ENCODE peak calls at places on chromosome 13, in five cellular contexts. J, N, F, X and B are unnamed samples.

GRCh38 chr13:21717817-21718216 is 46.9 kb downstream of the FGF9 start:
- DNase-seq in J (no peak), N (peak; percentile 58), F (no peak), X (no peak), B (no peak)

GRCh38 chr13:91946498-91947070 is 548.2 kb downstream of the GPC5 start:
- DNase-seq in J (peak; percentile 26), N (no peak), F (no peak), X (no peak), B (peak; percentile 31)

GRCh38 chr13:19781526-19781925 is 1.2 kb downstream of the PSPC1 start:
- DNase-seq in J (no peak), N (no peak), F (no peak), X (no peak), B (peak; percentile 9)

GRCh38 chr13:43229506-43229905 is 206.1 kb downstream of the DNAJC15 start:
- DNase-seq in J (no peak), N (no peak), F (no peak), X (no peak), B (peak; percentile 85)

GRCh38 chr13:44770951-44771350 is 194.8 kb upstream of the TSC22D1 start:
- DNase-seq in J (no peak), N (no peak), F (no peak), X (peak; percentile 19), B (no peak)

GRCh38 chr13:28245465-28245864 is 107.1 kb downstream of the PAN3 start:
- DNase-seq in J (no peak), N (no peak), F (no peak), X (no peak), B (no peak)

GRCh38 chr13:94667190-94667589 is 45.2 kb downstream of the SOX21 start:
- DNase-seq in J (no peak), N (no peak), F (no peak), X (no peak), B (no peak)

GRCh38 chr13:104641309-104641708 is 1575.1 kb upstream of the SLC10A2 start:
- DNase-seq in J (no peak), N (no peak), F (no peak), X (peak; percentile 57), B (peak; percentile 12)

GRCh38 chr13:48446454-48446853 is 33.5 kb upstream of the LPAR6 start:
- DNase-seq in J (no peak), N (no peak), F (no peak), X (no peak), B (peak; percentile 74)

GRCh38 chr13:98103942-98104880 is 38.7 kb upstream of the FARP1 start:
- DNase-seq in J (no peak), N (peak; percentile 36), F (no peak), X (no peak), B (no peak)

GRCh38 chr13:41837668-41838067 is 123.2 kb downstream of the VWA8 start:
- DNase-seq in J (no peak), N (no peak), F (no peak), X (no peak), B (no peak)

GRCh38 chr13:97967948-97968347 is 14.5 kb downstream of the IPO5 start:
- DNase-seq in J (no peak), N (no peak), F (no peak), X (no peak), B (no peak)

GRCh38 chr13:65479692-65480091 is 1750.4 kb downstream of the PCDH9 start:
- DNase-seq in J (no peak), N (no peak), F (no peak), X (no peak), B (no peak)

GRCh38 chr13:20350819-20351218 is 118.7 kb upstream of the GJB6 start:
- DNase-seq in J (no peak), N (no peak), F (no peak), X (no peak), B (no peak)

GRCh38 chr13:25490236-25490635 is 118.5 kb downstream of the ATP8A2 start:
- DNase-seq in J (no peak), N (no peak), F (no peak), X (no peak), B (no peak)

GRCh38 chr13:45769072-45769471 is 67.0 kb downstream of the CBY2 start:
- DNase-seq in J (no peak), N (no peak), F (no peak), X (no peak), B (peak; percentile 6)

DNA sequence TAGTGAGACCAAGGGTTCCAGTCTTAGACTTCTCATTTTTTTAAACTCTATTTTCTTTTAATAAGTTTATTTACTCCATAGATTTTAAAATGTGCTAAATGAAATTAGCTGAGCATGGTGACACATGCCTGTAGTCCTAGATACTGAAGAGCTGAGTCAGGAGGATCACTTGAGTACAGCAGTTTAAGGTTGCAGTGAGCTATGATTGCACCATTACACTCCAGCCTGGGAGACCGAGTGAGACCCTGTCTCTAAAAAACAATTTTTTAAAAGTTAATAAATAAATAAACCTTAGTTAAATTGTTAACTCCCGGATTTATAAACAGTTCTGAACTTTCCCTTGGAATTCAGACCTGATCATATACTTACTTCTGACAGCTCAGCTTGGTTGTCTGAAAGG is 32.5 kb downstream of the PCDH20 start:
- DNase-seq in J (no peak), N (no peak), F (no peak), X (no peak), B (no peak)
- H2BK12ac ChIP-seq in J (no peak overlapping the region), N (no peak overlapping the region), F (no peak overlapping the region), X (no peak overlapping the region), B (no peak overlapping the region)

DNA sequence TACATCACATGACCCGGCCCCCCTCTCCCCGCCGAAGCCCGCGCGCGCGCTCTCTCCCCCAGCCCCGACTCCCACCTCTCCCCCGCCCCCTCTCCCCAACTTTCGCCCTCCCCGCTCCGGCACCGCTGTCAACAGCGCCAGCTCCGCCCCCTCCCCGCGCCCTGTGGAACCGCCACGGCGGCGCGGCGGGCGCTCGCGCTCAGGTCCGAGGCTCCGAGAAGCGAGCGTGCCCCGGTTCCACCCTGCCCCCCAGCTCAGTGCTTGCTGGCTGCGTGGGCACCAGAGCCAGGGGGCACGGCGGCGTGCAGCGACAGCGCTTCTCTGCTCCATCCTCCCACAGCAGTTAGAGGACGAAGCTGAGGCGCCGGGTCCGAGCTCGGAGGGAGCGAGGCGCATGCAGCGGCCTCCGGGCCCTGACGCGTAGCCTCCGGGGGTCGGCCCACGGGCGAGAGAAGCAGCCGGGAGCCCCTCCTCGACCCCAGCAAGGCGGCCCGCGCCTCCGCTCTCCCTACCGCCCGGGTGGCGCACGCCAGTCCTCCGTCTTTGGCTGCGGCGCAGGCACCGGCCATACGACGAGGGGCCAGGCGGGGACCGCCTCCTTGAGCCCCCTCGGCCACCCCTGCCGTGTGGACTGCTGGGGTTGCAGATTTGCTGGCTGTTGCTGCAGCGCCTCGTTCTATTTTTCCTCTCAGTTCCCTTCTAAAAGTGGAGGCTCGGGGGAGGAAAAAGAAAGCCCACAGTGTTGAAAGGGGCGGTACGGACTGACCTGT is 109.5 kb downstream of the KCNRG start:
- DNase-seq in J (peak; percentile 78), N (peak; percentile 69), F (peak; percentile 87), X (peak; percentile 32), B (peak; percentile 84)
- H2BK5ac ChIP-seq in J (peak overlapping the region; percentile 54), N (no peak overlapping the region), F (no peak overlapping the region), X (peak overlapping the region; percentile 21), B (peak overlapping the region; percentile 49)

GRCh38 chr13:110353339-110353977 is 46.4 kb downstream of the COL4A2 start:
- DNase-seq in J (no peak), N (no peak), F (no peak), X (no peak), B (no peak)
- H2BK12ac ChIP-seq in J (no peak overlapping the region), N (no peak overlapping the region), F (no peak overlapping the region), X (peak overlapping the region; percentile 23), B (no peak overlapping the region)

DNA sequence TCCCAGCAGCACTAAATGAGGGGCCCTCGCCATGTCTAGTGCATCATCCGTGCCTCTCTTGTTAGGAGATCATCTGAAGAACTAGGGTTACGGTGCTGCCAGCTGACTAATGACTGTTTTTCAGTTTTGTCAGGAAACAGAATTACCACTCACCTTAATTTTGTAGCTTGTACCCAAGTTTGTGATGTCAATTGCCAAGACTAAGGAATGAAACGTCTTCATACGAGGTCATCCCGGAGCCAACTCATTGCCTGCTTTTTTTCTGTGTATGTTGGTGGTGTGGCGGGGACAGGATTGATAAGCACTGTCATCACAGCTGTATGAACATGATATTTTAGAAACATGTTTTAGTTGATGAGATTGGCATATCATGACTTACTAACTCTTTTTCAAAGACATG is 100.6 kb downstream of the TNFRSF19 start:
- DNase-seq in J (no peak), N (no peak), F (no peak), X (no peak), B (no peak)
- H2BK5ac ChIP-seq in J (no peak overlapping the region), N (no peak overlapping the region), F (no peak overlapping the region), X (no peak overlapping the region), B (no peak overlapping the region)

DNA sequence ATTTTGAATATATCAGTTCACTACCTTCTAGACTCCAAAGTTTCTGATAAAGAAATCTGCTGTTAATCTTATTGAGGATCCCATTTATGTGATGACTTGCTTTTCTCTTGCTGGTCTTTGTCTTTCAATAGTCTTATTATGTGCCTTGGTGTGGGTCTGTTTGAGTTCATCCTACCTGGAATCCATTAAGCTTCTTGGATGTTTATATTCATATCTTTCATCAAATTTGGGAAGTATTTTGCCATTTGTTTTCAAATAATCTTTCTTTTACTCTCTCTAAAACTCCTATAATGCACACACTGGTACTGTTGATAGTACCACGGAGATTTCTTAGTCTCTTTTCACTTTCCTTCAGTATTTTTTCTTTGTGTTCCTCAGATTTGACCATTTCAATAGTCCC is 24.2 kb upstream of the COG6 start:
- DNase-seq in J (no peak), N (no peak), F (no peak), X (no peak), B (no peak)
- H2BK12ac ChIP-seq in J (no peak overlapping the region), N (no peak overlapping the region), F (no peak overlapping the region), X (no peak overlapping the region), B (no peak overlapping the region)